ENCODE peak calls at places on chromosome 5, in five cellular contexts. One of them, this sample, is unnamed.

GRCh38 chr5:87733918-87734317 is 321.2 kb upstream of the CCNH start:
- ATAC-seq in left lung: no peak
- ATAC-seq in lung: no peak
- ATAC-seq in K562: no peak
- ATAC-seq in upper lobe of left lung: no peak
- ATAC-seq in this sample: no peak

GRCh38 chr5:5298068-5298633 is 124.3 kb upstream of the ICE1 start:
- ATAC-seq in left lung: no peak
- ATAC-seq in lung: no peak
- ATAC-seq in K562: no peak
- ATAC-seq in upper lobe of left lung: no peak
- ATAC-seq in this sample: no peak

GRCh38 chr5:86890375-86890774 is 272.6 kb downstream of the COX7C start:
- ATAC-seq in left lung: no peak
- ATAC-seq in lung: no peak
- ATAC-seq in K562: no peak
- ATAC-seq in upper lobe of left lung: no peak
- ATAC-seq in this sample: no peak

GRCh38 chr5:169083394-169084018 is 217.4 kb downstream of the SLIT3 start:
- ATAC-seq in left lung: no peak
- ATAC-seq in lung: no peak
- ATAC-seq in K562: no peak
- ATAC-seq in upper lobe of left lung: no peak
- ATAC-seq in this sample: no peak

GRCh38 chr5:112554089-112554977 is 135.3 kb upstream of the EPB41L4A start:
- ATAC-seq in left lung: no peak
- ATAC-seq in lung: no peak
- ATAC-seq in K562: no peak
- ATAC-seq in upper lobe of left lung: no peak
- ATAC-seq in this sample: no peak

GRCh38 chr5:78641060-78641474 is 7.5 kb downstream of the LHFPL2 start:
- ATAC-seq in left lung: no peak
- ATAC-seq in lung: no peak
- ATAC-seq in K562: no peak
- ATAC-seq in upper lobe of left lung: no peak
- ATAC-seq in this sample: no peak

GRCh38 chr5:32523625-32524024 is 61.7 kb upstream of the SUB1 start:
- ATAC-seq in left lung: no peak
- ATAC-seq in lung: no peak
- ATAC-seq in K562: peak; percentile 79
- ATAC-seq in upper lobe of left lung: no peak
- ATAC-seq in this sample: no peak

GRCh38 chr5:145350501-145350900 is 484.6 kb downstream of the PRELID2 start:
- ATAC-seq in left lung: no peak
- ATAC-seq in lung: no peak
- ATAC-seq in K562: no peak
- ATAC-seq in upper lobe of left lung: no peak
- ATAC-seq in this sample: no peak

GRCh38 chr5:57097526-57097925 is 76.3 kb upstream of the GPBP1 start:
- ATAC-seq in left lung: no peak
- ATAC-seq in lung: no peak
- ATAC-seq in K562: no peak
- ATAC-seq in upper lobe of left lung: no peak
- ATAC-seq in this sample: no peak

GRCh38 chr5:124894541-124894940 is 148.1 kb upstream of the ZNF608 start:
- ATAC-seq in left lung: peak; percentile 92
- ATAC-seq in lung: no peak
- ATAC-seq in K562: no peak
- ATAC-seq in upper lobe of left lung: no peak
- ATAC-seq in this sample: no peak

GRCh38 chr5:1125030-1125357 is 13.1 kb upstream of the SLC12A7 start:
- ATAC-seq in left lung: peak; percentile 25
- ATAC-seq in lung: peak; percentile 30
- ATAC-seq in K562: no peak
- ATAC-seq in upper lobe of left lung: peak; percentile 85
- ATAC-seq in this sample: peak; percentile 92

GRCh38 chr5:157547909-157548512 is 27.6 kb downstream of the ADAM19 start:
- ATAC-seq in left lung: peak; percentile 15
- ATAC-seq in lung: no peak
- ATAC-seq in K562: no peak
- ATAC-seq in upper lobe of left lung: peak; percentile 19
- ATAC-seq in this sample: no peak

DNA sequence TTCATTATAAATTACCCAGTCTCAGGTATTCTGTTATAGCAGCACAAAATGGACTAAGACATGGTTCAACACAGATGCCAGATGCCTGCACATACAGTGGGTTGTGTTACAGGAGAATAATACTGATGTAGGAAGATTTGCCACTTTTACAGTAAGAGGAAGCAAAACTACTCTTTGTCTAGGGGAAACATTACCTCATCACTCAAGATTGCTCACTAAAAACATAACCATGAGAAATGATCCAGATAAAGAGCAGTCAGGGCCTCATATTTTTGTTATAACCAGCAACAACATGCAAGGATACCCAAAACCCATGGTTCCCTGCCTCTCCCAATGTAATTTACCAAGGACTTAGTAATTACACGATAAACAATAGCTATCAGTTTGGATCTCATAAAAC is 28.0 kb downstream of the DPYSL3 start:
- ATAC-seq in left lung: peak; percentile 4
- ATAC-seq in lung: no peak
- ATAC-seq in K562: no peak
- ATAC-seq in upper lobe of left lung: peak; percentile 45
- ATAC-seq in this sample: no peak
- H3K27ac ChIP-seq in left lung: peak overlapping the region; percentile 76
- H3K27ac ChIP-seq in lung: peak overlapping the region; percentile 52
- H3K27ac ChIP-seq in K562: no peak overlapping the region
- H3K27ac ChIP-seq in upper lobe of left lung: peak overlapping the region; percentile 39
- H3K27ac ChIP-seq in this sample: peak overlapping the region; percentile 91

GRCh38 chr5:72232838-72233237 is 87.2 kb downstream of the MRPS27 start:
- ATAC-seq in left lung: no peak
- ATAC-seq in lung: no peak
- ATAC-seq in K562: no peak
- ATAC-seq in upper lobe of left lung: no peak
- ATAC-seq in this sample: no peak

GRCh38 chr5:72234898-72235297 is 85.1 kb downstream of the MRPS27 start:
- ATAC-seq in left lung: no peak
- ATAC-seq in lung: no peak
- ATAC-seq in K562: no peak
- ATAC-seq in upper lobe of left lung: no peak
- ATAC-seq in this sample: no peak

GRCh38 chr5:72234265-72234700 is 85.8 kb downstream of the MRPS27 start:
- ATAC-seq in left lung: peak; percentile 64
- ATAC-seq in lung: no peak
- ATAC-seq in K562: peak; percentile 81
- ATAC-seq in upper lobe of left lung: peak; percentile 64
- ATAC-seq in this sample: no peak

GRCh38 chr5:72233835-72234234 is 86.2 kb downstream of the MRPS27 start:
- ATAC-seq in left lung: no peak
- ATAC-seq in lung: no peak
- ATAC-seq in K562: no peak
- ATAC-seq in upper lobe of left lung: no peak
- ATAC-seq in this sample: no peak

GRCh38 chr5:72231989-72232703 is 87.9 kb downstream of the MRPS27 start:
- ATAC-seq in left lung: no peak
- ATAC-seq in lung: no peak
- ATAC-seq in K562: no peak
- ATAC-seq in upper lobe of left lung: no peak
- ATAC-seq in this sample: no peak
- H3K4me3 ChIP-seq in left lung: no peak overlapping the region
- H3K4me3 ChIP-seq in lung: no peak overlapping the region
- H3K4me3 ChIP-seq in K562: no peak overlapping the region
- H3K4me3 ChIP-seq in upper lobe of left lung: no peak overlapping the region
- H3K4me3 ChIP-seq in this sample: no peak overlapping the region

GRCh38 chr5:138966236-138966985 is 91.3 kb upstream of the LRRTM2 start:
- ATAC-seq in left lung: no peak
- ATAC-seq in lung: no peak
- ATAC-seq in K562: no peak
- ATAC-seq in upper lobe of left lung: no peak
- ATAC-seq in this sample: no peak

GRCh38 chr5:138968601-138969000 is 93.5 kb upstream of the LRRTM2 start:
- ATAC-seq in left lung: no peak
- ATAC-seq in lung: no peak
- ATAC-seq in K562: no peak
- ATAC-seq in upper lobe of left lung: no peak
- ATAC-seq in this sample: no peak

GRCh38 chr5:138969323-138970013 is 94.3 kb upstream of the LRRTM2 start:
- ATAC-seq in left lung: no peak
- ATAC-seq in lung: no peak
- ATAC-seq in K562: no peak
- ATAC-seq in upper lobe of left lung: no peak
- ATAC-seq in this sample: no peak

GRCh38 chr5:138965631-138966030 is 90.5 kb upstream of the LRRTM2 start:
- ATAC-seq in left lung: no peak
- ATAC-seq in lung: no peak
- ATAC-seq in K562: no peak
- ATAC-seq in upper lobe of left lung: no peak
- ATAC-seq in this sample: no peak

DNA sequence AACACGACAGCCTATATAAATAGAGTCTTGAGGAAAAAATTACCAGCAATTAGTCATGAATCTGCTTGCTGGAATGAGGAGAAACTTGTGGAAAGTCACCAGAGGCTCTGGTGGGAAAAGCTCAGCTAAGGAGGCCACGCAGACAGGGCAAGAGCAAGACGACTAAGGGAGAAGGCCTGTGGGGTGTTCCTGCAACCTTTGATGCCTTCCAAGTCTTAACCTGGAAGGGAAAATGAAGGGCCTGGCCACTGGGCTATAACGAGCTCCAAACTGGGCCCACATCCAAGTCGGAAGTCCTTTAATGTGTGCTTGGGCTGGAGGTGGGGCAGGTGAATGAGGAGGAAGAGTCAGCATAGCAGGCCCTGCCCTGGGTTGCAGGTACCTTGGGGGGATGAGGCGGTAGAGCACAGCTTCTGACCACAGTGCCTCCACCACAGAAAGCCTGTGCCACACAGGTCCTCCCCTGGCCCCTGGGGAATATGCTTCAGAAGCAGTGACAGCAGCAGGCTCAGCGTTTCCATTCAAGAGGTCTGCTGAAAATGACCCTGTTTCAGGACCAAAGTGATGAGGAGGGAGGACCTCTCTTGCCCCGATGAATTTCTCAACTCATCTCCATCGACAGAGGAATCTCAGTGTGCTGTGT is 92.8 kb upstream of the LRRTM2 start:
- ATAC-seq in left lung: peak; percentile 90
- ATAC-seq in lung: no peak
- ATAC-seq in K562: no peak
- ATAC-seq in upper lobe of left lung: no peak
- ATAC-seq in this sample: no peak
- H3K27ac ChIP-seq in left lung: no peak overlapping the region
- H3K27ac ChIP-seq in lung: no peak overlapping the region
- H3K27ac ChIP-seq in K562: no peak overlapping the region
- H3K27ac ChIP-seq in upper lobe of left lung: no peak overlapping the region
- H3K27ac ChIP-seq in this sample: no peak overlapping the region

DNA sequence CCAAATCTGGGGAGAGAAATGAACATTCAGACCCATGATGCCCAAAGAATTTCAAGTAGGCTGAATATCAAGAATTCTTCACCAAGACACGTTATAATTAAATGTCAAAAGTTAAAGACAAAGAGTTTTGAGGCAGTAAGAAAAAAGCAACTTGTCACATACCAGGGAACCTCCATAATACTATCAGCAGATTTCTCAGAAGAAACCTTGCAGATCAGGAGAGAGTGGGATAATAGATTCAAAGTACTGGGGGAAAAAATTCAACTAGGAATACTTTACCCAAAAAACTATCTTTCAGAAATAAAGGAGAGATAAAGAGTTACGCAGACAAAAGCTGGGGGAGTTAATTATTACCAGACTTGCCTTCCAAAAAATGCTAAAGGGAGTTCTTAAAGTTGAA is 516.0 kb downstream of the CETN3 start:
- ATAC-seq in left lung: no peak
- ATAC-seq in lung: no peak
- ATAC-seq in K562: no peak
- ATAC-seq in upper lobe of left lung: no peak
- ATAC-seq in this sample: no peak
- H3K4me3 ChIP-seq in left lung: no peak overlapping the region
- H3K4me3 ChIP-seq in lung: no peak overlapping the region
- H3K4me3 ChIP-seq in K562: no peak overlapping the region
- H3K4me3 ChIP-seq in upper lobe of left lung: no peak overlapping the region
- H3K4me3 ChIP-seq in this sample: no peak overlapping the region

DNA sequence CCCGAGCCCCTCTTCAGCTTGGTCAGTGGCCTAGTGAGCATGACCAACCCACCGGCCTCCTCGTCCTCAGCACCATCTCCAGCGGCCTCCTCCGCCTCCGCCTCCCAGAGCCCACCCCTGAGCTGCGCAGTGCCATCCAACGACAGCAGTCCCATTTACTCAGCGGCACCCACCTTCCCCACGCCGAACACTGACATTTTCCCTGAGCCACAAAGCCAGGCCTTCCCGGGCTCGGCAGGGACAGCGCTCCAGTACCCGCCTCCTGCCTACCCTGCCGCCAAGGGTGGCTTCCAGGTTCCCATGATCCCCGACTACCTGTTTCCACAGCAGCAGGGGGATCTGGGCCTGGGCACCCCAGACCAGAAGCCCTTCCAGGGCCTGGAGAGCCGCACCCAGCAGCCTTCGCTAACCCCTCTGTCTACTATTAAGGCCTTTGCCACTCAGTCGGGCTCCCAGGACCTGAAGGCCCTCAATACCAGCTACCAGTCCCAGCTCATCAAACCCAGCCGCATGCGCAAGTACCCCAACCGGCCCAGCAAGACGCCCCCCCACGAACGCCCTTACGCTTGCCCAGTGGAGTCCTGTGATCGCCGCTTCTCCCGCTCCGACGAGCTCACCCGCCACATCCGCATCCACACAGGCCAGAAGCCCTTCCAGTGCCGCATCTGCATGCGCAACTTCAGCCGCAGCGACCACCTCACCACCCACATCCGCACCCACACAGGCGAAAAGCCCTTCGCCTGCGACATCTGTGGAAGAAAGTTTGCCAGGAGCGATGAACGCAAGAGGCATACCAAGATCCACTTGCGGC is 1.8 kb downstream of the EGR1 start:
- ATAC-seq in left lung: no peak
- ATAC-seq in lung: no peak
- ATAC-seq in K562: no peak
- ATAC-seq in upper lobe of left lung: no peak
- ATAC-seq in this sample: no peak
- H3K27ac ChIP-seq in left lung: no peak overlapping the region
- H3K27ac ChIP-seq in lung: no peak overlapping the region
- H3K27ac ChIP-seq in K562: no peak overlapping the region
- H3K27ac ChIP-seq in upper lobe of left lung: no peak overlapping the region
- H3K27ac ChIP-seq in this sample: no peak overlapping the region